ENCODE peak calls at places on chromosomes 1 and 21, in five cellular contexts. One of them, this sample, is unnamed.

GRCh38 chr1:20376880-20377494 is 86.3 kb downstream of the VWA5B1 start:
- DNase-seq in GM12878: no peak
- DNase-seq in HepG2: peak
- DNase-seq in SK-N-SH: peak
- DNase-seq in K562: peak
- DNase-seq in this sample: no peak

GRCh38 chr1:81974883-81975555 is 174.3 kb downstream of the ADGRL2 start:
- DNase-seq in HepG2: peak
- DNase-seq in K562: no peak
- DNase-seq in GM12878: no peak
- DNase-seq in SK-N-SH: no peak
- DNase-seq in this sample: no peak

GRCh38 chr1:86205741-86206140 is 49.2 kb upstream of the COL24A1 start:
- DNase-seq in SK-N-SH: no peak
- DNase-seq in K562: no peak
- DNase-seq in GM12878: no peak
- DNase-seq in HepG2: no peak
- DNase-seq in this sample: no peak

GRCh38 chr1:3481836-3482589 is 27.5 kb downstream of the ARHGEF16 start:
- DNase-seq in K562: no peak
- DNase-seq in GM12878: no peak
- DNase-seq in SK-N-SH: no peak
- DNase-seq in HepG2: no peak
- DNase-seq in this sample: no peak

GRCh38 chr1:11831945-11832725 is 15.4 kb downstream of the NPPA start:
- DNase-seq in GM12878: no peak
- DNase-seq in K562: no peak
- DNase-seq in SK-N-SH: no peak
- DNase-seq in HepG2: no peak
- DNase-seq in this sample: no peak

GRCh38 chr1:156896490-156897033 is 3.0 kb downstream of the PEAR1 start:
- DNase-seq in SK-N-SH: peak
- DNase-seq in HepG2: peak
- DNase-seq in K562: no peak
- DNase-seq in GM12878: no peak
- DNase-seq in this sample: no peak

GRCh38 chr1:38014724-38015424 is 2.3 kb downstream of the UTP11 start:
- DNase-seq in HepG2: no peak
- DNase-seq in K562: no peak
- DNase-seq in GM12878: no peak
- DNase-seq in SK-N-SH: no peak
- DNase-seq in this sample: no peak

GRCh38 chr1:35243681-35244080 is 24.8 kb upstream of the ZMYM4 start:
- DNase-seq in K562: no peak
- DNase-seq in GM12878: no peak
- DNase-seq in HepG2: peak
- DNase-seq in SK-N-SH: no peak
- DNase-seq in this sample: peak

GRCh38 chr21:31218830-31219608 is 125.0 kb downstream of the TIAM1 start:
- DNase-seq in GM12878: no peak
- DNase-seq in SK-N-SH: no peak
- DNase-seq in HepG2: no peak
- DNase-seq in K562: no peak
- DNase-seq in this sample: no peak

GRCh38 chr1:185409763-185410528 is 92.9 kb upstream of the IVNS1ABP start:
- DNase-seq in GM12878: no peak
- DNase-seq in HepG2: no peak
- DNase-seq in K562: no peak
- DNase-seq in SK-N-SH: no peak
- DNase-seq in this sample: no peak

GRCh38 chr1:215407575-215407974 is 159.5 kb upstream of the KCTD3 start:
- DNase-seq in SK-N-SH: no peak
- DNase-seq in GM12878: no peak
- DNase-seq in HepG2: no peak
- DNase-seq in K562: no peak
- DNase-seq in this sample: no peak

GRCh38 chr1:243943671-243944428 is 93.8 kb upstream of the AKT3 start:
- DNase-seq in HepG2: no peak
- DNase-seq in SK-N-SH: no peak
- DNase-seq in K562: no peak
- DNase-seq in GM12878: no peak
- DNase-seq in this sample: no peak

GRCh38 chr21:35368326-35368725 is 319.2 kb upstream of the RUNX1 start:
- DNase-seq in K562: no peak
- DNase-seq in GM12878: no peak
- DNase-seq in SK-N-SH: no peak
- DNase-seq in HepG2: no peak
- DNase-seq in this sample: no peak

GRCh38 chr1:151085953-151086559 is 15.5 kb downstream of the GABPB2 start:
- DNase-seq in HepG2: no peak
- DNase-seq in SK-N-SH: no peak
- DNase-seq in K562: no peak
- DNase-seq in GM12878: no peak
- DNase-seq in this sample: no peak

GRCh38 chr21:41839387-41840000 is 39.6 kb downstream of the PRDM15 start:
- DNase-seq in SK-N-SH: no peak
- DNase-seq in GM12878: no peak
- DNase-seq in HepG2: no peak
- DNase-seq in K562: no peak
- DNase-seq in this sample: no peak

GRCh38 chr1:168392958-168393357 is 112.3 kb downstream of the TBX19 start:
- DNase-seq in K562: peak
- DNase-seq in GM12878: no peak
- DNase-seq in SK-N-SH: no peak
- DNase-seq in HepG2: no peak
- DNase-seq in this sample: no peak

GRCh38 chr1:170426596-170426995 is 105.4 kb upstream of the GORAB start:
- DNase-seq in SK-N-SH: no peak
- DNase-seq in K562: no peak
- DNase-seq in GM12878: no peak
- DNase-seq in HepG2: no peak
- DNase-seq in this sample: no peak

GRCh38 chr1:1187938-1188337 is 14.3 kb downstream of the TTLL10 start:
- DNase-seq in HepG2: no peak
- DNase-seq in K562: no peak
- DNase-seq in SK-N-SH: no peak
- DNase-seq in GM12878: no peak
- DNase-seq in this sample: no peak

DNA sequence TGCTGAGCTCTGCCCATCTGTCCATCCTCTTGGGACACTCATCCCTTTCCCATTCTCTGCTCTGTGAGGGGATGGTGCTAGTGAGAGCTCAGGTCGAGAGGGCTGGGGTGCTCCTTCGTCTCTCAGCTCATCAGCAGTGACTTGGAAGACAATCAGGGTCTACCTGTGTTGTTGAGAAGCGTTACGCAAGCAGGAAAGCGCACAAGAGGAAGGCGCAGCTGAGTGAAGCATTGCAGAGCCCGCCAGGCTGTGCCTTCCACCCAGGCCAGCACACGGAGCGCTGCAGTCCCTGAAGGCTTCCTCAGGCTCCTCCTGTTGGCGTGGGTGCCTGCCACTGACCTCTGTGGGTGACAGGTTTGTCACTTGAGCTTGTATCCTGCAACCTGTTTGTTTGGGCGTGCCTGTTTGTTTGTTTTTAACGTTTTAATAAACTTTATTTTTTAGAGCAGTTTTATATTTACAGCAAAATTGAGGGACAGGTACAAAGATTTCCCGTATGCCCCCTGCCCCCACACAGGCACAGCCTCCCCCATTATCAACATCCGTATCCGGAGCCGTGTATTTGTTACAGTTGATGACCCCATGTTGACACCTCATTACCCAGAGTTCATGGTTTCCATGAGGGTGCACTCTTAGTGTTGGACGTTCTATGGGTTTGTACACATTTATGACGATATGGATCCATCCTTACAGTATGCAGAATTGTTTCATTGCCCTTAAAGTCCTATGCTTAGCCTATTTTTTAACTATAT is 36.7 kb downstream of the ADARB1 start:
- DNase-seq in K562: no peak
- DNase-seq in GM12878: no peak
- DNase-seq in HepG2: no peak
- DNase-seq in SK-N-SH: no peak
- DNase-seq in this sample: peak
- TF ChIP-seq REST in K562: no peak
- TF ChIP-seq REST in GM12878: no peak
- TF ChIP-seq REST in HepG2: no peak
- TF ChIP-seq REST in SK-N-SH: no peak
- TF ChIP-seq REST in this sample: no peak

GRCh38 chr21:43277481-43278351 is 108.9 kb downstream of the CRYAA start:
- DNase-seq in HepG2: no peak
- DNase-seq in SK-N-SH: no peak
- DNase-seq in K562: no peak
- DNase-seq in GM12878: no peak
- DNase-seq in this sample: no peak
- TF ChIP-seq POLR2AphosphoS5 in HepG2: no peak
- TF ChIP-seq POLR2AphosphoS5 in SK-N-SH: no peak
- TF ChIP-seq POLR2AphosphoS5 in K562: no peak
- TF ChIP-seq POLR2AphosphoS5 in GM12878: no peak
- TF ChIP-seq POLR2AphosphoS5 in this sample: no peak

DNA sequence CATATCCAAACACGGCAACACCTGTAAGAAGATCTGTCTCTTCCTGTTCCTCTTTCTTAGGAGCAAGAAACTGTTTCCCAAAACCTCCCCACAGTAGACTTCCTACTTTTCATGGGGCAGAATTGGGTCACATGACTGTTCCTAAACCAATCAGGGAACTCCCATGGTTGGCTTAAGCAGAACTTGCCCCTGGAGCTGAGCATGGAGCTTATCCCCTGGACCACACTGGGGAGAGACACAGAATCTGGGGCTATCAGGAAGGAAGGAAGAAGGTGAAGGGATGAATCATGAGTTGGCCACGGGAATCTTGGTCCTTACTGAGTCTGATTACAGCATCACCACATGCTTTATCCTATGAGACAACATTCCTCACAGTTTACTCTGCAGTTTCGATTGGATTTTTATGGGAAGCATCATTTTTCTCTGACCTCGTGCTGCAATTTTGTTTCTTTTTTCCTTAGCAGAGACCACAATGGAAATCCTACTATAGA is 81.8 kb downstream of the CDC7 start:
- DNase-seq in HepG2: no peak
- DNase-seq in SK-N-SH: no peak
- DNase-seq in GM12878: no peak
- DNase-seq in K562: no peak
- DNase-seq in this sample: peak
- TF ChIP-seq GABPA in HepG2: no peak
- TF ChIP-seq GABPA in SK-N-SH: no peak
- TF ChIP-seq GABPA in GM12878: no peak
- TF ChIP-seq GABPA in K562: no peak
- TF ChIP-seq GABPA in this sample: no peak

GRCh38 chr1:220300442-220301121 is 28.3 kb upstream of the RAB3GAP2 start:
- DNase-seq in HepG2: peak
- DNase-seq in K562: peak
- DNase-seq in GM12878: no peak
- DNase-seq in SK-N-SH: peak
- DNase-seq in this sample: no peak
- TF ChIP-seq REST in HepG2: no peak
- TF ChIP-seq REST in K562: no peak
- TF ChIP-seq REST in GM12878: no peak
- TF ChIP-seq REST in SK-N-SH: no peak
- TF ChIP-seq REST in this sample: no peak

GRCh38 chr1:205061227-205061626 is 18.2 kb downstream of the CNTN2 start:
- DNase-seq in HepG2: no peak
- DNase-seq in SK-N-SH: no peak
- DNase-seq in GM12878: no peak
- DNase-seq in K562: no peak
- DNase-seq in this sample: no peak
- TF ChIP-seq POLR2AphosphoS5 in HepG2: no peak
- TF ChIP-seq POLR2AphosphoS5 in SK-N-SH: no peak
- TF ChIP-seq POLR2AphosphoS5 in GM12878: no peak
- TF ChIP-seq POLR2AphosphoS5 in K562: no peak
- TF ChIP-seq POLR2AphosphoS5 in this sample: no peak

This sample was measured in HL-60.